ENCODE peak calls at places on chromosomes 12 and 14, in five cellular contexts. One of them, this sample, is unnamed.

GRCh38 chr12:82034769-82035168 is 275.6 kb upstream of the PPFIA2 start:
- DNase-seq in A549: no peak
- DNase-seq in cerebellar cortex: no peak
- DNase-seq in NCI-H1048: no peak
- DNase-seq in AG08395: no peak
- DNase-seq in this sample: peak; percentile 7

GRCh38 chr14:94540031-94540794 is 21.0 kb upstream of the SERPINA4 start:
- DNase-seq in NCI-H1048: no peak
- DNase-seq in cerebellar cortex: no peak
- DNase-seq in A549: no peak
- DNase-seq in AG08395: peak; percentile 22
- DNase-seq in this sample: no peak

GRCh38 chr12:54374555-54375257 is 9.8 kb downstream of the ZNF385A start:
- DNase-seq in NCI-H1048: no peak
- DNase-seq in A549: no peak
- DNase-seq in AG08395: no peak
- DNase-seq in cerebellar cortex: no peak
- DNase-seq in this sample: no peak

GRCh38 chr14:105381446-105382342 is 16.6 kb upstream of the TEX22 start:
- DNase-seq in A549: no peak
- DNase-seq in AG08395: no peak
- DNase-seq in cerebellar cortex: no peak
- DNase-seq in NCI-H1048: no peak
- DNase-seq in this sample: no peak

GRCh38 chr14:29240046-29240445 is 473.5 kb downstream of the FOXG1 start:
- DNase-seq in A549: no peak
- DNase-seq in NCI-H1048: no peak
- DNase-seq in AG08395: peak; percentile 44
- DNase-seq in cerebellar cortex: no peak
- DNase-seq in this sample: no peak

GRCh38 chr12:80187660-80188090 is 88.3 kb downstream of the OTOGL start:
- DNase-seq in A549: no peak
- DNase-seq in AG08395: peak; percentile 8
- DNase-seq in NCI-H1048: no peak
- DNase-seq in cerebellar cortex: peak; percentile 15
- DNase-seq in this sample: no peak

GRCh38 chr14:22908601-22909000 is 10.3 kb downstream of the RBM23 start:
- DNase-seq in NCI-H1048: no peak
- DNase-seq in A549: no peak
- DNase-seq in AG08395: no peak
- DNase-seq in cerebellar cortex: no peak
- DNase-seq in this sample: no peak

GRCh38 chr14:54669759-54670630 is 103.1 kb downstream of the SAMD4A start:
- DNase-seq in NCI-H1048: no peak
- DNase-seq in cerebellar cortex: no peak
- DNase-seq in AG08395: peak; percentile 36
- DNase-seq in A549: no peak
- DNase-seq in this sample: no peak

GRCh38 chr14:71586131-71586893 is 345.9 kb upstream of the RGS6 start:
- DNase-seq in cerebellar cortex: peak; percentile 87
- DNase-seq in A549: no peak
- DNase-seq in AG08395: peak; percentile 22
- DNase-seq in NCI-H1048: no peak
- DNase-seq in this sample: peak; percentile 24

GRCh38 chr12:77049767-77050353 is 15.5 kb downstream of the E2F7 start:
- DNase-seq in A549: peak; percentile 50
- DNase-seq in NCI-H1048: peak; percentile 62
- DNase-seq in cerebellar cortex: peak; percentile 70
- DNase-seq in AG08395: peak; percentile 53
- DNase-seq in this sample: peak; percentile 68

GRCh38 chr12:118359541-118359915 is 13.2 kb downstream of the TAOK3 start:
- DNase-seq in cerebellar cortex: no peak
- DNase-seq in A549: no peak
- DNase-seq in NCI-H1048: no peak
- DNase-seq in AG08395: no peak
- DNase-seq in this sample: no peak

GRCh38 chr12:132222096-132222807 is 78.0 kb downstream of the NOC4L start:
- DNase-seq in cerebellar cortex: peak; percentile 62
- DNase-seq in AG08395: peak; percentile 38
- DNase-seq in NCI-H1048: no peak
- DNase-seq in A549: peak; percentile 52
- DNase-seq in this sample: peak; percentile 35

This sample was measured in GM23338.